ENCODE peak calls at places on chromosomes 6 and 20, in six cellular contexts. One of them, this sample, is unnamed.
A peak's percentile ranks its signal among the peaks of the same experiment; 100 is the strongest.

GRCh38 chr6:9020001-9020400 is 584.7 kb upstream of the SLC35B3 start:
- DNase-seq in HCT116: no peak
- DNase-seq in GM23248: peak; percentile 61
- DNase-seq in PC-3: no peak
- DNase-seq in MM.1S: no peak
- DNase-seq in SK-N-SH: no peak
- DNase-seq in this sample: no peak

GRCh38 chr6:137868721-137869631 is 1.9 kb downstream of the TNFAIP3 start:
- DNase-seq in HCT116: no peak
- DNase-seq in GM23248: no peak
- DNase-seq in PC-3: peak; percentile 14
- DNase-seq in MM.1S: no peak
- DNase-seq in SK-N-SH: no peak
- DNase-seq in this sample: no peak

GRCh38 chr20:15220009-15220656 is 882.7 kb upstream of the FLRT3 start:
- DNase-seq in HCT116: no peak
- DNase-seq in GM23248: peak; percentile 54
- DNase-seq in PC-3: peak; percentile 18
- DNase-seq in MM.1S: no peak
- DNase-seq in SK-N-SH: no peak
- DNase-seq in this sample: no peak

GRCh38 chr6:151616091-151616513 is 122.3 kb downstream of the CCDC170 start:
- DNase-seq in HCT116: no peak
- DNase-seq in GM23248: no peak
- DNase-seq in PC-3: no peak
- DNase-seq in MM.1S: no peak
- DNase-seq in SK-N-SH: peak; percentile 3
- DNase-seq in this sample: peak; percentile 5

GRCh38 chr6:155491421-155491820 is 35.8 kb upstream of the NOX3 start:
- DNase-seq in HCT116: no peak
- DNase-seq in GM23248: no peak
- DNase-seq in PC-3: peak; percentile 85
- DNase-seq in MM.1S: no peak
- DNase-seq in SK-N-SH: no peak
- DNase-seq in this sample: no peak

GRCh38 chr6:170057034-170057734 is 233.7 kb downstream of the DLL1 start:
- DNase-seq in HCT116: no peak
- DNase-seq in GM23248: no peak
- DNase-seq in PC-3: no peak
- DNase-seq in MM.1S: no peak
- DNase-seq in SK-N-SH: no peak
- DNase-seq in this sample: no peak

GRCh38 chr6:139291813-139292619 is at the start of gene TXLNB:
- DNase-seq in HCT116: peak; percentile 6
- DNase-seq in GM23248: peak; percentile 86
- DNase-seq in PC-3: no peak
- DNase-seq in MM.1S: peak; percentile 88
- DNase-seq in SK-N-SH: no peak
- DNase-seq in this sample: peak; percentile 57

GRCh38 chr20:20710847-20711315 is 1.6 kb downstream of the RALGAPA2 start:
- DNase-seq in HCT116: no peak
- DNase-seq in GM23248: no peak
- DNase-seq in PC-3: peak; percentile 13
- DNase-seq in MM.1S: no peak
- DNase-seq in SK-N-SH: no peak
- DNase-seq in this sample: no peak

GRCh38 chr6:141667580-141668309 is 465.0 kb upstream of the GJE1 start:
- DNase-seq in HCT116: no peak
- DNase-seq in GM23248: peak; percentile 56
- DNase-seq in PC-3: no peak
- DNase-seq in MM.1S: no peak
- DNase-seq in SK-N-SH: no peak
- DNase-seq in this sample: peak; percentile 2

GRCh38 chr6:126904176-126904575 is 214.3 kb upstream of the RSPO3 start:
- DNase-seq in HCT116: no peak
- DNase-seq in GM23248: no peak
- DNase-seq in PC-3: no peak
- DNase-seq in MM.1S: no peak
- DNase-seq in SK-N-SH: no peak
- DNase-seq in this sample: no peak

GRCh38 chr6:16392010-16392409 is 153.6 kb downstream of the GMPR start:
- DNase-seq in HCT116: no peak
- DNase-seq in GM23248: no peak
- DNase-seq in PC-3: no peak
- DNase-seq in MM.1S: no peak
- DNase-seq in SK-N-SH: no peak
- DNase-seq in this sample: no peak

GRCh38 chr6:163955131-163955530 is 540.6 kb downstream of the QKI start:
- DNase-seq in HCT116: no peak
- DNase-seq in GM23248: peak; percentile 67
- DNase-seq in PC-3: no peak
- DNase-seq in MM.1S: no peak
- DNase-seq in SK-N-SH: no peak
- DNase-seq in this sample: no peak

GRCh38 chr6:163951990-163952389 is 537.5 kb downstream of the QKI start:
- DNase-seq in HCT116: no peak
- DNase-seq in GM23248: no peak
- DNase-seq in PC-3: no peak
- DNase-seq in MM.1S: no peak
- DNase-seq in SK-N-SH: no peak
- DNase-seq in this sample: no peak

GRCh38 chr6:163958646-163959045 is 544.1 kb downstream of the QKI start:
- DNase-seq in HCT116: no peak
- DNase-seq in GM23248: peak; percentile 19
- DNase-seq in PC-3: peak; percentile 18
- DNase-seq in MM.1S: no peak
- DNase-seq in SK-N-SH: no peak
- DNase-seq in this sample: no peak

GRCh38 chr6:163956571-163957407 is 542.3 kb downstream of the QKI start:
- DNase-seq in HCT116: peak; percentile 67
- DNase-seq in GM23248: peak; percentile 82
- DNase-seq in PC-3: peak; percentile 72
- DNase-seq in MM.1S: peak; percentile 50
- DNase-seq in SK-N-SH: peak; percentile 80
- DNase-seq in this sample: peak; percentile 82

GRCh38 chr6:163955752-163956151 is 541.2 kb downstream of the QKI start:
- DNase-seq in HCT116: no peak
- DNase-seq in GM23248: no peak
- DNase-seq in PC-3: no peak
- DNase-seq in MM.1S: no peak
- DNase-seq in SK-N-SH: no peak
- DNase-seq in this sample: no peak
- TF ChIP-seq EZH2phosphoT487 in HCT116: no peak
- TF ChIP-seq EZH2phosphoT487 in GM23248: no peak
- TF ChIP-seq EZH2phosphoT487 in PC-3: no peak
- TF ChIP-seq EZH2phosphoT487 in MM.1S: no peak
- TF ChIP-seq EZH2phosphoT487 in SK-N-SH: no peak
- TF ChIP-seq EZH2phosphoT487 in this sample: no peak

GRCh38 chr6:159875194-159875593 is 15.6 kb upstream of the MAS1 start:
- DNase-seq in HCT116: no peak
- DNase-seq in GM23248: no peak
- DNase-seq in PC-3: no peak
- DNase-seq in MM.1S: no peak
- DNase-seq in SK-N-SH: no peak
- DNase-seq in this sample: no peak
- H2AFZ ChIP-seq in HCT116: no peak overlapping the region
- H2AFZ ChIP-seq in GM23248: no peak overlapping the region
- H2AFZ ChIP-seq in PC-3: no peak overlapping the region
- H2AFZ ChIP-seq in MM.1S: no peak overlapping the region
- H2AFZ ChIP-seq in SK-N-SH: no peak overlapping the region
- H2AFZ ChIP-seq in this sample: no peak overlapping the region

GRCh38 chr20:59004763-59005522 is 2.1 kb downstream of the CTSZ start:
- DNase-seq in HCT116: no peak
- DNase-seq in GM23248: no peak
- DNase-seq in PC-3: no peak
- DNase-seq in MM.1S: peak; percentile 84
- DNase-seq in SK-N-SH: no peak
- DNase-seq in this sample: no peak
- H3K9ac ChIP-seq in HCT116: no peak overlapping the region
- H3K9ac ChIP-seq in GM23248: peak overlapping the region; percentile 91
- H3K9ac ChIP-seq in PC-3: no peak overlapping the region
- H3K9ac ChIP-seq in MM.1S: peak overlapping the region; percentile 5
- H3K9ac ChIP-seq in SK-N-SH: no peak overlapping the region
- H3K9ac ChIP-seq in this sample: no peak overlapping the region

GRCh38 chr6:30260036-30260504 is 46.9 kb upstream of the TRIM26 start:
- DNase-seq in HCT116: no peak
- DNase-seq in GM23248: peak; percentile 44
- DNase-seq in PC-3: no peak
- DNase-seq in MM.1S: no peak
- DNase-seq in SK-N-SH: no peak
- DNase-seq in this sample: no peak
- TF ChIP-seq EZH2phosphoT487 in HCT116: no peak
- TF ChIP-seq EZH2phosphoT487 in GM23248: no peak
- TF ChIP-seq EZH2phosphoT487 in PC-3: no peak
- TF ChIP-seq EZH2phosphoT487 in MM.1S: no peak
- TF ChIP-seq EZH2phosphoT487 in SK-N-SH: no peak
- TF ChIP-seq EZH2phosphoT487 in this sample: peak; percentile 28

DNA sequence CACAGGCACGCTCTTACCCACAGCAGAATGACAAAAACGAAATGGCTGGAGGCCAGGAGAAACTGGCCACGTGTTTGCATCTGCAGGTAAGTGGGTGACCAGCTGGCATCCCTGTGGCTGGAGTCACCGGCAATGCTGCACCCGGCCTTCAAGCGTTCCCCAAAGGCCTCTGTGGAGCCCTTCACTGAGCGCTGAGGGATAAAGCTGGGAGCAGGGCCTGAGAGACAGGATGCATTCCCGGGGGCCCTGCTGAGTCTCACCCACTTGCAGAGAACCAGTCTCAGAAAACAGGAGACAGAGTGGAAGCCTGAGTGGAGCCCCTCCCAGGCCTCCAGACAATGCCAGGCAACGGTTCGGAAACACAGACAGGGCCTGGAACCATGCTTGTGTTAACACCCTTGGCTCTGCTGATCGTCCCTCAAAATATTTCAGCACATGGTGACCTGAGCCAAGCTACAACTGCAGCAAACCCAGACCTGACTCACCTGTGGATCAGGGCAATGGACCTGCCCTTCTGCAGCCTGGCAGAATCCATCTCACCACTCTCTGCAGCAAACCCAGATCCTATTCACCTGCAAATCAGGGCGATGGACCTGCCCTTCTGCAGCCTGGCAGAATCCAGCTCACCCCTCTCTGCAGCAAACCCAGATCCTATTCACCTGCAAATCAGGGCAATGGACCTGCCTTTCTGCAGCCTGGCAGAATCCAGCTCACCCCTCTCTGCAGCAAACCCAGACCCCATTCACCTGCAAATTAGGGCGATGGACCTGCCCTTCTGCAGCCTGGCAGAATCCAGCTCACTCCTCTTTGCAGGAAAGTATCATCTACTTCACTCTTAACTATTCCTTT is 39.8 kb downstream of the TBXT start:
- DNase-seq in HCT116: no peak
- DNase-seq in GM23248: no peak
- DNase-seq in PC-3: no peak
- DNase-seq in MM.1S: no peak
- DNase-seq in SK-N-SH: no peak
- DNase-seq in this sample: no peak
- H2AFZ ChIP-seq in HCT116: no peak overlapping the region
- H2AFZ ChIP-seq in GM23248: no peak overlapping the region
- H2AFZ ChIP-seq in PC-3: no peak overlapping the region
- H2AFZ ChIP-seq in MM.1S: no peak overlapping the region
- H2AFZ ChIP-seq in SK-N-SH: no peak overlapping the region
- H2AFZ ChIP-seq in this sample: no peak overlapping the region

GRCh38 chr20:33812673-33813462 is 1.7 kb downstream of the CHMP4B start:
- DNase-seq in HCT116: no peak
- DNase-seq in GM23248: peak; percentile 55
- DNase-seq in PC-3: peak; percentile 28
- DNase-seq in MM.1S: peak; percentile 63
- DNase-seq in SK-N-SH: peak; percentile 33
- DNase-seq in this sample: peak; percentile 58
- H3K9ac ChIP-seq in HCT116: peak overlapping the region; percentile 92
- H3K9ac ChIP-seq in GM23248: peak overlapping the region; percentile 98
- H3K9ac ChIP-seq in PC-3: peak overlapping the region; percentile 96
- H3K9ac ChIP-seq in MM.1S: peak overlapping the region; percentile 93
- H3K9ac ChIP-seq in SK-N-SH: peak overlapping the region; percentile 95
- H3K9ac ChIP-seq in this sample: peak overlapping the region; percentile 94

GRCh38 chr6:7759319-7759718 is 33.4 kb downstream of the BMP6 start:
- DNase-seq in HCT116: no peak
- DNase-seq in GM23248: no peak
- DNase-seq in PC-3: no peak
- DNase-seq in MM.1S: no peak
- DNase-seq in SK-N-SH: no peak
- DNase-seq in this sample: no peak

GRCh38 chr6:7762758-7763157 is 36.9 kb downstream of the BMP6 start:
- DNase-seq in HCT116: no peak
- DNase-seq in GM23248: no peak
- DNase-seq in PC-3: no peak
- DNase-seq in MM.1S: no peak
- DNase-seq in SK-N-SH: no peak
- DNase-seq in this sample: no peak

GRCh38 chr6:7761047-7761446 is 35.1 kb downstream of the BMP6 start:
- DNase-seq in HCT116: no peak
- DNase-seq in GM23248: peak; percentile 81
- DNase-seq in PC-3: peak; percentile 75
- DNase-seq in MM.1S: no peak
- DNase-seq in SK-N-SH: no peak
- DNase-seq in this sample: no peak

GRCh38 chr6:7763896-7764295 is 38.0 kb downstream of the BMP6 start:
- DNase-seq in HCT116: no peak
- DNase-seq in GM23248: no peak
- DNase-seq in PC-3: no peak
- DNase-seq in MM.1S: no peak
- DNase-seq in SK-N-SH: no peak
- DNase-seq in this sample: no peak

GRCh38 chr6:7758456-7758855 is 32.6 kb downstream of the BMP6 start:
- DNase-seq in HCT116: peak; percentile 7
- DNase-seq in GM23248: peak; percentile 95
- DNase-seq in PC-3: peak; percentile 91
- DNase-seq in MM.1S: no peak
- DNase-seq in SK-N-SH: no peak
- DNase-seq in this sample: no peak
- TF ChIP-seq EZH2phosphoT487 in HCT116: no peak
- TF ChIP-seq EZH2phosphoT487 in GM23248: peak; percentile 61
- TF ChIP-seq EZH2phosphoT487 in PC-3: no peak
- TF ChIP-seq EZH2phosphoT487 in MM.1S: no peak
- TF ChIP-seq EZH2phosphoT487 in SK-N-SH: no peak
- TF ChIP-seq EZH2phosphoT487 in this sample: no peak

This sample was measured in neural progenitor cell.